ENCODE peak calls at places on chromosome X, in eight cellular contexts. T, H, V, A, P, W, C and M are unnamed samples.

GRCh38 chrX:137363559-137363958 is 202.4 kb upstream of the ZIC3 start:
- DNase-seq in H (no peak), T (no peak), V (no peak), P (no peak), W (no peak), A (no peak), C (no peak), M (no peak)

GRCh38 chrX:77597090-77597489 is 149.9 kb downstream of the FGF16 start:
- DNase-seq in W (no peak), C (no peak), V (no peak), A (peak; percentile 6), H (no peak), T (no peak), P (no peak), M (no peak)

GRCh38 chrX:40076750-40077149 is 21.0 kb downstream of the BCOR start:
- DNase-seq in T (no peak), A (no peak), W (no peak), H (no peak), C (no peak), V (no peak), P (no peak), M (no peak)

GRCh38 chrX:25013593-25014365 is 2.0 kb downstream of the ARX start:
- DNase-seq in W (peak; percentile 35), A (no peak), C (peak; percentile 50), V (peak; percentile 2), H (no peak), T (no peak), P (no peak), M (no peak)

GRCh38 chrX:23938690-23939089 is 30.9 kb downstream of the CXorf58 start:
- DNase-seq in T (no peak), H (no peak), C (no peak), P (no peak), V (no peak), A (no peak), W (no peak), M (no peak)

GRCh38 chrX:40085086-40085551 is 12.6 kb downstream of the BCOR start:
- DNase-seq in H (peak; percentile 38), T (no peak), A (peak; percentile 50), W (no peak), P (no peak), V (no peak), C (no peak), M (no peak)

GRCh38 chrX:39764441-39764914 is 333.3 kb downstream of the BCOR start:
- DNase-seq in V (peak; percentile 24), H (no peak), A (no peak), C (no peak), P (no peak), W (no peak), T (no peak), M (no peak)

GRCh38 chrX:118554511-118554910 is 58.9 kb downstream of the DOCK11 start:
- DNase-seq in P (no peak), W (no peak), T (no peak), A (no peak), H (no peak), V (no peak), C (no peak), M (no peak)

GRCh38 chrX:19867411-19867732 is 20.0 kb downstream of the SH3KBP1 start:
- DNase-seq in V (no peak), C (no peak), T (no peak), W (no peak), H (no peak), A (no peak), P (no peak), M (no peak)

GRCh38 chrX:25742334-25742733 is 395.8 kb upstream of the MAGEB18 start:
- DNase-seq in W (no peak), H (no peak), V (no peak), A (no peak), T (no peak), P (no peak), C (no peak), M (no peak)

GRCh38 chrX:100636321-100636991 is at the start of gene TSPAN6:
- DNase-seq in C (peak; percentile 43), T (peak; percentile 86), A (peak; percentile 86), P (peak; percentile 71), V (peak; percentile 61), W (peak; percentile 78), H (peak; percentile 90), M (no peak)

GRCh38 chrX:103918584-103919335 is 43.7 kb upstream of the TMSB15B start:
- DNase-seq in H (peak; percentile 69), T (peak; percentile 79), A (peak; percentile 41), V (peak; percentile 53), W (peak; percentile 64), C (peak; percentile 24), P (no peak), M (no peak)

GRCh38 chrX:133290076-133290475 is 71.9 kb upstream of the TFDP3 start:
- DNase-seq in H (no peak), W (no peak), T (no peak), C (no peak), A (no peak), V (no peak), P (no peak), M (peak; percentile 17)

GRCh38 chrX:24946369-24946768 is 69.4 kb downstream of the ARX start:
- DNase-seq in C (no peak), V (no peak), P (no peak), H (no peak), W (no peak), A (no peak), T (no peak), M (no peak)

GRCh38 chrX:129239371-129239770 is 283.9 kb downstream of the SMARCA1 start:
- DNase-seq in T (no peak), H (no peak), W (no peak), C (no peak), P (no peak), V (no peak), A (no peak), M (peak; percentile 26)

GRCh38 chrX:4263005-4263404 is 549.6 kb upstream of the PRKX start:
- DNase-seq in A (peak; percentile 35), P (no peak), C (no peak), T (no peak), V (no peak), W (no peak), H (peak; percentile 15), M (no peak)

GRCh38 chrX:109782994-109783711 is 50.1 kb upstream of the ACSL4 start:
- DNase-seq in W (no peak), V (no peak), T (no peak), C (no peak), A (no peak), P (no peak), H (no peak), M (no peak)